ENCODE peak calls at places on chromosomes 3 and 15, in five cellular contexts. W, N, H, E and X are unnamed samples.

GRCh38 chr3:73614385-73614784 is 10.4 kb downstream of the PDZRN3 start:
- DNase-seq in W (no peak), N (peak), H (no peak), E (no peak), X (no peak)

GRCh38 chr15:98965597-98965996 is 42.0 kb downstream of the PGPEP1L start:
- DNase-seq in W (no peak), N (no peak), H (no peak), E (no peak), X (no peak)

GRCh38 chr15:30985081-30985531 is 6.3 kb downstream of the MTMR10 start:
- DNase-seq in W (no peak), N (peak), H (no peak), E (peak), X (no peak)

GRCh38 chr3:72185549-72186484 is 400.9 kb upstream of the PROK2 start:
- DNase-seq in W (no peak), N (peak), H (no peak), E (no peak), X (no peak)

GRCh38 chr15:26590673-26591072 is 182.2 kb downstream of the GABRB3 start:
- DNase-seq in W (no peak), N (no peak), H (no peak), E (no peak), X (no peak)

GRCh38 chr3:6743067-6743720 is 117.7 kb upstream of the GRM7 start:
- DNase-seq in W (no peak), N (no peak), H (no peak), E (no peak), X (no peak)

GRCh38 chr3:19945405-19946290 is 1.2 kb upstream of the RAB5A start:
- DNase-seq in W (no peak), N (no peak), H (no peak), E (no peak), X (no peak)

GRCh38 chr15:63048986-63049665 is 6.6 kb downstream of the TPM1 start:
- DNase-seq in W (peak), N (peak), H (peak), E (peak), X (no peak)

GRCh38 chr3:72591522-72592421 is 256.5 kb downstream of the SHQ1 start:
- DNase-seq in W (no peak), N (peak), H (peak), E (no peak), X (no peak)

GRCh38 chr3:66858656-66859381 is 139.3 kb upstream of the KBTBD8 start:
- DNase-seq in W (no peak), N (no peak), H (no peak), E (peak), X (no peak)

GRCh38 chr15:60324706-60325438 is 72.9 kb downstream of the ANXA2 start:
- DNase-seq in W (no peak), N (no peak), H (no peak), E (no peak), X (no peak)

GRCh38 chr15:32701863-32702262 is 15.9 kb upstream of the GREM1 start:
- DNase-seq in W (no peak), N (peak), H (no peak), E (no peak), X (no peak)

GRCh38 chr3:45032113-45032512 is 6.0 kb downstream of the CLEC3B start:
- DNase-seq in W (no peak), N (no peak), H (no peak), E (no peak), X (no peak)

GRCh38 chr15:71599404-71600225 is 210.7 kb upstream of the NR2E3 start:
- DNase-seq in W (no peak), N (no peak), H (peak), E (no peak), X (no peak)

GRCh38 chr3:133380481-133381225 is 19.2 kb upstream of the BFSP2 start:
- DNase-seq in W (no peak), N (no peak), H (no peak), E (no peak), X (no peak)

GRCh38 chr3:54663558-54664114 is 264.2 kb downstream of the LRTM1 start:
- DNase-seq in W (no peak), N (no peak), H (no peak), E (no peak), X (no peak)

GRCh38 chr15:96585634-96586386 is 255.3 kb downstream of the NR2F2 start:
- DNase-seq in W (no peak), N (peak), H (no peak), E (no peak), X (no peak)

GRCh38 chr3:9401986-9402385 is 4.6 kb downstream of the SETD5 start:
- DNase-seq in W (no peak), N (no peak), H (no peak), E (no peak), X (no peak)

GRCh38 chr3:155525324-155525833 is 219.5 kb downstream of the PLCH1 start:
- DNase-seq in W (no peak), N (no peak), H (no peak), E (no peak), X (no peak)

GRCh38 chr3:110234831-110235230 is 836.8 kb upstream of the NECTIN3 start:
- DNase-seq in W (no peak), N (no peak), H (no peak), E (no peak), X (no peak)

GRCh38 chr15:36844453-36845094 is 255.8 kb downstream of the MEIS2 start:
- DNase-seq in W (no peak), N (peak), H (no peak), E (no peak), X (no peak)

GRCh38 chr3:130926504-130926903 is 32.6 kb downstream of the ATP2C1 start:
- DNase-seq in W (no peak), N (no peak), H (no peak), E (no peak), X (no peak)

GRCh38 chr3:13688824-13689223 is 139.9 kb downstream of the FBLN2 start:
- DNase-seq in W (no peak), N (no peak), H (no peak), E (no peak), X (no peak)

GRCh38 chr15:54567408-54568040 is 589.3 kb downstream of the UNC13C start:
- DNase-seq in W (no peak), N (no peak), H (no peak), E (no peak), X (no peak)